ENCODE peak calls at places on chromosomes 12 and 14, in eight cellular contexts. R, I, V, P, C, O, B and N are unnamed samples.
A peak's percentile ranks its signal among the peaks of the same experiment; 100 is the strongest.

GRCh38 chr12:32400114-32400672 is 835 bp downstream of the FGD4 start:
- DNase-seq in R (peak; percentile 30), I (no peak), V (no peak), P (peak; percentile 42), C (no peak), O (no peak), B (peak; percentile 74), N (no peak)

GRCh38 chr14:52527052-52527451 is 25.3 kb downstream of the TXNDC16 start:
- DNase-seq in R (no peak), I (no peak), V (no peak), P (no peak), C (no peak), O (no peak), B (no peak), N (no peak)

GRCh38 chr12:119669744-119670472 is 2.0 kb downstream of the PRKAB1 start:
- DNase-seq in R (no peak), I (no peak), V (no peak), P (peak; percentile 49), C (no peak), O (no peak), B (no peak), N (no peak)

GRCh38 chr12:113162102-113163029 is 12.8 kb downstream of the CFAP73 start:
- DNase-seq in R (peak; percentile 79), I (no peak), V (peak; percentile 57), P (peak; percentile 49), C (no peak), O (no peak), B (peak; percentile 33), N (peak; percentile 56)

GRCh38 chr12:124686885-124687694 is 119.7 kb upstream of the NCOR2 start:
- DNase-seq in R (no peak), I (no peak), V (no peak), P (no peak), C (peak; percentile 8), O (no peak), B (no peak), N (no peak)

GRCh38 chr12:19893514-19893913 is 454.2 kb downstream of the AEBP2 start:
- DNase-seq in R (no peak), I (no peak), V (peak; percentile 55), P (peak; percentile 36), C (no peak), O (no peak), B (no peak), N (no peak)

GRCh38 chr12:93825926-93826599 is 148.9 kb downstream of the CRADD start:
- DNase-seq in R (no peak), I (no peak), V (peak; percentile 60), P (no peak), C (no peak), O (no peak), B (no peak), N (peak; percentile 54)

GRCh38 chr14:84420236-84420635 is 1109.7 kb upstream of the FLRT2 start:
- DNase-seq in R (no peak), I (no peak), V (peak; percentile 30), P (peak; percentile 3), C (no peak), O (no peak), B (no peak), N (no peak)

GRCh38 chr14:41418851-41419250 is 187.8 kb upstream of the LRFN5 start:
- DNase-seq in R (no peak), I (no peak), V (no peak), P (no peak), C (no peak), O (no peak), B (no peak), N (no peak)

GRCh38 chr12:103673891-103674375 is 86.9 kb downstream of the STAB2 start:
- DNase-seq in R (no peak), I (no peak), V (no peak), P (no peak), C (no peak), O (no peak), B (no peak), N (no peak)

GRCh38 chr14:89136587-89136986 is 280.4 kb downstream of the FOXN3 start:
- DNase-seq in R (no peak), I (no peak), V (no peak), P (no peak), C (no peak), O (no peak), B (no peak), N (no peak)

GRCh38 chr14:20611277-20611676 is 20.1 kb upstream of the RNASE12 start:
- DNase-seq in R (no peak), I (no peak), V (no peak), P (no peak), C (no peak), O (no peak), B (no peak), N (no peak)

GRCh38 chr12:63882844-63883243 is 38.3 kb downstream of the SRGAP1 start:
- DNase-seq in R (peak; percentile 22), I (no peak), V (peak; percentile 35), P (no peak), C (no peak), O (no peak), B (no peak), N (peak; percentile 84)

GRCh38 chr14:67718265-67718664 is 16.6 kb downstream of the RDH12 start:
- DNase-seq in R (no peak), I (no peak), V (no peak), P (no peak), C (no peak), O (no peak), B (no peak), N (no peak)

GRCh38 chr12:26277511-26278246 is 82.3 kb downstream of the SSPN start:
- DNase-seq in R (no peak), I (no peak), V (peak; percentile 83), P (no peak), C (no peak), O (no peak), B (no peak), N (no peak)

GRCh38 chr14:103715052-103716000 is at the start of the genes XRCC3 and ZFYVE21:
- DNase-seq in R (peak; percentile 100), I (peak; percentile 99), V (peak; percentile 98), P (peak; percentile 99), C (peak; percentile 100), O (peak; percentile 100), B (peak; percentile 99), N (peak; percentile 100)

GRCh38 chr14:103518416-103519042 is 4.1 kb downstream of the CKB start:
- DNase-seq in R (peak; percentile 92), I (no peak), V (no peak), P (peak; percentile 71), C (peak; percentile 46), O (peak; percentile 86), B (peak; percentile 85), N (peak; percentile 68)

GRCh38 chr12:56571131-56571530 is 49.5 kb downstream of the RBMS2 start:
- DNase-seq in R (no peak), I (no peak), V (no peak), P (no peak), C (no peak), O (no peak), B (no peak), N (peak; percentile 4)

GRCh38 chr14:73725116-73726024 is 11.2 kb upstream of the PNMA1 start:
- DNase-seq in R (no peak), I (no peak), V (peak; percentile 81), P (no peak), C (no peak), O (peak; percentile 75), B (peak; percentile 6), N (no peak)

DNA sequence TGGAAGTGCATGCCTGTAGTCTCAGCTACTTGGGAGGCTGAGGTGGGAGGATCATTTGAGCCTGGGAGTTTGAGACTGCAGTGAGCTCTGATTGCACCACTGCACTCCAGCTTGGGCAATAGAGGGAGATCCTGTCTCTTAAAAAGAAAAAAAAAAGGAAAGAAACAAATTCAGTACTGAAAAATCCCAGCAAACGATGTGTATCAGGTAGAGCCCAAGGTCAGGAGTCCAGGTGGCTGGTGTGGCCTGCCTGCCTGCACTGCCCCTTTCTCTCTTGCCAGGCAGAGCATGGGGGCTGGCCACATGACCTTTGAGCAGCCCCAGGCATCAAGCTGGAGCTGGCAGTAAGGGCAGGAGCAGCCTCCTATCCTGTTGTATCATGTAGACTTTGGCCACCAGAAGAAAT is 31.8 kb downstream of the ELK3 start:
- DNase-seq in R (no peak), I (no peak), V (no peak), P (no peak), C (no peak), O (no peak), B (no peak), N (no peak)
- H3K36me3 ChIP-seq in R (peaks cover 46% of the 10 kb centered on the region), I (no peaks in the 10 kb centered on the region), V (peaks cover 2% of the 10 kb centered on the region), P (peaks cover 15% of the 10 kb centered on the region), C (peaks cover 77% of the 10 kb centered on the region), O (no peaks in the 10 kb centered on the region), B (no peaks in the 10 kb centered on the region), N (no peaks in the 10 kb centered on the region)

GRCh38 chr14:77286554-77286953 is 15.5 kb upstream of the NGB start:
- DNase-seq in R (no peak), I (no peak), V (no peak), P (no peak), C (no peak), O (no peak), B (no peak), N (no peak)
- H3K4me1 ChIP-seq in R (no peaks in the 10 kb centered on the region), I (no peaks in the 10 kb centered on the region), V (no peaks in the 10 kb centered on the region), P (no peaks in the 10 kb centered on the region), C (no peaks in the 10 kb centered on the region), O (no peaks in the 10 kb centered on the region), B (no peaks in the 10 kb centered on the region), N (no peaks in the 10 kb centered on the region)

GRCh38 chr12:48810817-48811453 is 7.4 kb upstream of the CACNB3 start:
- DNase-seq in R (no peak), I (no peak), V (peak; percentile 94), P (peak; percentile 62), C (no peak), O (no peak), B (no peak), N (peak; percentile 81)

GRCh38 chr12:48811454-48812090 is 6.7 kb upstream of the CACNB3 start:
- DNase-seq in R (no peak), I (no peak), V (no peak), P (no peak), C (no peak), O (no peak), B (no peak), N (no peak)

GRCh38 chr12:48814313-48815280 is 3.7 kb upstream of the CACNB3 start:
- DNase-seq in R (peak; percentile 96), I (no peak), V (peak; percentile 69), P (peak; percentile 82), C (peak; percentile 77), O (peak; percentile 91), B (peak; percentile 88), N (peak; percentile 85)

GRCh38 chr12:48813464-48814312 is 4.6 kb upstream of the CACNB3 start:
- DNase-seq in R (no peak), I (no peak), V (peak; percentile 68), P (no peak), C (no peak), O (no peak), B (no peak), N (no peak)

DNA sequence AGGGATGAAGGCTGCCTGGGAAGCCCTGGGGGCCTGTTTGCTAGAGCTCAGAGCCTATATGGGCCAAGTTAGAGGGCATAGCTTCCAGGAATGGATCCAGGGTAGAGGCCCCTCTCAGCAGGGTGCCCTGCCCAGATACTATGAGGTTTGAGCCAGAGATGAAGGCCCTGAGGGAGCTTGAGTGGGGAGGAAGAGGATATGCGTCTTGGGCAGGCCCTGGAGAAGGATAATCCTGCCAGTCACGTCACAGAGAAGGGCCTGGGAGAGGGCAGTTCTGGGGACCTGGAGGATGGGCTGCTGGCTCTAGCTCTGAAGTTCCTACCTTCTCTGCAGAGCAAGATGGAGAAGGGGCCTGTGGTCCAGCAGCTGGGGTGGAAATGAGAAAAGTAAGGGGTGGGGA is 5.9 kb upstream of the CACNB3 start:
- DNase-seq in R (no peak), I (no peak), V (no peak), P (no peak), C (no peak), O (no peak), B (no peak), N (no peak)
- H3K36me3 ChIP-seq in R (no peaks in the 10 kb centered on the region), I (no peaks in the 10 kb centered on the region), V (no peaks in the 10 kb centered on the region), P (no peaks in the 10 kb centered on the region), C (no peaks in the 10 kb centered on the region), O (no peaks in the 10 kb centered on the region), B (no peaks in the 10 kb centered on the region), N (no peaks in the 10 kb centered on the region)

GRCh38 chr14:69151458-69152180 is 1.3 kb downstream of the DCAF5 start:
- DNase-seq in R (peak; percentile 93), I (no peak), V (peak; percentile 71), P (peak; percentile 70), C (peak; percentile 80), O (peak; percentile 88), B (peak; percentile 86), N (peak; percentile 89)
- H3K4me1 ChIP-seq in R (peaks cover 18% of the 10 kb centered on the region), I (peaks cover 21% of the 10 kb centered on the region), V (peaks cover 11% of the 10 kb centered on the region), P (peaks cover 43% of the 10 kb centered on the region), C (peaks cover 27% of the 10 kb centered on the region), O (peaks cover 37% of the 10 kb centered on the region), B (peaks cover 4% of the 10 kb centered on the region), N (peaks cover 4% of the 10 kb centered on the region)